ENCODE peak calls at places on chromosomes 1 and 21, in four cellular contexts. O is Peyer's patch, B is stomach, J is vagina. P is an unnamed sample.
A peak's percentile ranks its signal among the peaks of the same experiment; 100 is the strongest.

GRCh38 chr1:107430540-107431228 is 289.8 kb downstream of the NTNG1 start:
- DNase-seq in O (peak; percentile 33), J (no peak), B (peak; percentile 35), P (peak; percentile 22)

GRCh38 chr1:8153961-8154360 is 127.9 kb upstream of the ERRFI1 start:
- DNase-seq in B (no peak), J (no peak), O (no peak), P (no peak)

GRCh38 chr1:37076168-37076567 is 41.9 kb upstream of the GRIK3 start:
- DNase-seq in O (no peak), B (no peak), J (no peak), P (no peak)

GRCh38 chr1:238485906-238486219 is 595.1 kb upstream of the ZP4 start:
- DNase-seq in B (no peak), O (no peak), J (no peak), P (no peak)

GRCh38 chr1:18814340-18815202 is 44.9 kb downstream of the TAS1R2 start:
- DNase-seq in J (no peak), B (no peak), O (no peak), P (no peak)

GRCh38 chr1:2126331-2127180 is 68.0 kb downstream of the FAAP20 start:
- DNase-seq in J (no peak), O (no peak), B (no peak), P (no peak)

GRCh38 chr1:116574581-116575291 is 3.9 kb upstream of the CD58 start:
- DNase-seq in O (peak; percentile 60), B (peak; percentile 74), J (no peak), P (peak; percentile 51)

GRCh38 chr1:25569599-25570458 is 26.4 kb downstream of the LDLRAP1 start:
- DNase-seq in J (no peak), O (no peak), B (no peak), P (no peak)

GRCh38 chr1:184388671-184389292 is 2.0 kb downstream of the C1orf21 start:
- DNase-seq in J (no peak), B (no peak), O (no peak), P (peak; percentile 33)

GRCh38 chr1:84691139-84691783 is 1.0 kb upstream of the SSX2IP start:
- DNase-seq in O (no peak), B (no peak), J (no peak), P (no peak)

GRCh38 chr1:59393211-59394180 is 96.6 kb downstream of the FGGY start:
- DNase-seq in J (no peak), O (no peak), B (peak; percentile 65), P (peak; percentile 76)

GRCh38 chr1:212774584-212774983 is 17.0 kb downstream of the NSL1 start:
- DNase-seq in O (no peak), J (no peak), B (no peak), P (no peak)

GRCh38 chr1:224696891-224697765 is 81.0 kb downstream of the CNIH3 start:
- DNase-seq in O (no peak), B (no peak), J (no peak), P (no peak)

GRCh38 chr1:151267760-151268159 is 13.2 kb downstream of the PSMD4 start:
- DNase-seq in O (no peak), J (no peak), B (no peak), P (peak; percentile 66)

GRCh38 chr21:46661211-46661625 is 25.7 kb downstream of the PRMT2 start:
- DNase-seq in B (peak; percentile 40), O (no peak), J (no peak), P (peak; percentile 57)

GRCh38 chr1:15258828-15259588 is 12.0 kb downstream of the FHAD1 start:
- DNase-seq in B (no peak), J (no peak), O (no peak), P (no peak)

GRCh38 chr1:215704089-215704860 is 137.2 kb downstream of the KCTD3 start:
- DNase-seq in J (no peak), B (no peak), O (no peak), P (no peak)

GRCh38 chr1:22749919-22750670 is 39.5 kb downstream of the EPHB2 start:
- DNase-seq in J (no peak), O (no peak), B (peak; percentile 47), P (peak; percentile 62)

GRCh38 chr1:169527461-169528213 is 41.9 kb upstream of the SLC19A2 start:
- DNase-seq in O (no peak), J (no peak), B (no peak), P (no peak)

GRCh38 chr21:44370771-44371410 is 17.5 kb downstream of the TRPM2 start:
- DNase-seq in B (no peak), J (no peak), O (no peak), P (no peak)

GRCh38 chr1:218865591-218865990 is 308.1 kb upstream of the LYPLAL1 start:
- DNase-seq in O (no peak), B (no peak), J (no peak), P (no peak)

GRCh38 chr1:40267767-40268187 is 9.7 kb downstream of the ZMPSTE24 start:
- DNase-seq in B (peak; percentile 38), O (no peak), J (no peak), P (no peak)

GRCh38 chr1:78370779-78371482 is 119.8 kb upstream of the PTGFR start:
- DNase-seq in J (no peak), O (no peak), B (no peak), P (no peak)

GRCh38 chr1:206489980-206490534 is 17.3 kb upstream of the RASSF5 start:
- DNase-seq in B (peak; percentile 84), O (peak; percentile 64), J (no peak), P (peak; percentile 88)

GRCh38 chr1:9797049-9797448 is 26.7 kb downstream of the CLSTN1 start:
- DNase-seq in O (no peak), B (no peak), J (no peak), P (peak; percentile 6)

GRCh38 chr21:44911384-44912157 is 9.1 kb downstream of the ITGB2 start:
- DNase-seq in J (no peak), O (no peak), B (peak; percentile 89), P (peak; percentile 89)

GRCh38 chr1:109792056-109792831 is 28.5 kb upstream of the EPS8L3 start:
- DNase-seq in B (peak; percentile 64), O (peak; percentile 47), J (no peak), P (peak; percentile 75)

GRCh38 chr21:44727321-44727720 is 15.9 kb upstream of the TSPEAR start:
- DNase-seq in B (no peak), O (no peak), J (no peak), P (no peak)

GRCh38 chr1:36620142-36620541 is 137.4 kb upstream of the CSF3R start:
- DNase-seq in B (no peak), O (no peak), J (no peak), P (no peak)

GRCh38 chr1:10734900-10735602 is 61.4 kb downstream of the CASZ1 start:
- DNase-seq in O (no peak), J (no peak), B (no peak), P (no peak)

GRCh38 chr1:1925437-1926345 is 6.6 kb upstream of the TMEM52 start:
- DNase-seq in J (no peak), B (no peak), O (no peak), P (no peak)

GRCh38 chr1:152932170-152932811 is 14.7 kb upstream of the SPRR5 start:
- DNase-seq in B (no peak), J (no peak), O (no peak), P (no peak)
- H3K27ac ChIP-seq in B (no peak overlapping the region), J (no peak overlapping the region), O (no peak overlapping the region), P (no peak overlapping the region)

GRCh38 chr1:119743308-119743707 is 25.4 kb downstream of the HMGCS2 start:
- DNase-seq in O (no peak), J (no peak), B (no peak), P (no peak)

GRCh38 chr1:119744598-119744942 is 24.1 kb downstream of the HMGCS2 start:
- DNase-seq in B (no peak), O (no peak), J (no peak), P (no peak)

GRCh38 chr1:119742677-119743076 is 26.0 kb downstream of the HMGCS2 start:
- DNase-seq in J (no peak), O (no peak), B (no peak), P (no peak)

GRCh38 chr1:119743776-119744597 is 24.7 kb downstream of the HMGCS2 start:
- DNase-seq in O (peak; percentile 24), B (peak; percentile 73), J (no peak), P (peak; percentile 67)

GRCh38 chr1:119745034-119745433 is 23.7 kb downstream of the HMGCS2 start:
- DNase-seq in J (no peak), B (no peak), O (no peak), P (no peak)
- H3K27ac ChIP-seq in J (no peak overlapping the region), B (no peak overlapping the region), O (no peak overlapping the region), P (no peak overlapping the region)

GRCh38 chr1:157106813-157107189 is 7.2 kb upstream of the ETV3L start:
- DNase-seq in O (no peak), J (no peak), B (no peak), P (no peak)

GRCh38 chr1:157104598-157105293 is 5.1 kb upstream of the ETV3L start:
- DNase-seq in O (no peak), J (no peak), B (no peak), P (no peak)

GRCh38 chr1:157105988-157106812 is 6.6 kb upstream of the ETV3L start:
- DNase-seq in O (peak; percentile 31), B (peak; percentile 41), J (no peak), P (no peak)

GRCh38 chr1:157103283-157103682 is 3.7 kb upstream of the ETV3L start:
- DNase-seq in O (no peak), J (no peak), B (no peak), P (no peak)

GRCh38 chr1:157105298-157105987 is 5.8 kb upstream of the ETV3L start:
- DNase-seq in J (no peak), O (no peak), B (no peak), P (no peak)
- H3K27ac ChIP-seq in J (no peak overlapping the region), O (no peak overlapping the region), B (no peak overlapping the region), P (no peak overlapping the region)

GRCh38 chr1:38835230-38835827 is 24.2 kb downstream of the RRAGC start:
- DNase-seq in B (no peak), J (no peak), O (no peak), P (peak; percentile 38)

GRCh38 chr1:38829368-38829767 is 30.2 kb downstream of the RRAGC start:
- DNase-seq in J (no peak), O (no peak), B (no peak), P (no peak)

GRCh38 chr1:38834221-38834782 is 25.3 kb downstream of the RRAGC start:
- DNase-seq in B (no peak), O (no peak), J (no peak), P (no peak)

GRCh38 chr1:38833146-38833545 is 26.4 kb downstream of the RRAGC start:
- DNase-seq in O (no peak), B (no peak), J (no peak), P (no peak)

DNA sequence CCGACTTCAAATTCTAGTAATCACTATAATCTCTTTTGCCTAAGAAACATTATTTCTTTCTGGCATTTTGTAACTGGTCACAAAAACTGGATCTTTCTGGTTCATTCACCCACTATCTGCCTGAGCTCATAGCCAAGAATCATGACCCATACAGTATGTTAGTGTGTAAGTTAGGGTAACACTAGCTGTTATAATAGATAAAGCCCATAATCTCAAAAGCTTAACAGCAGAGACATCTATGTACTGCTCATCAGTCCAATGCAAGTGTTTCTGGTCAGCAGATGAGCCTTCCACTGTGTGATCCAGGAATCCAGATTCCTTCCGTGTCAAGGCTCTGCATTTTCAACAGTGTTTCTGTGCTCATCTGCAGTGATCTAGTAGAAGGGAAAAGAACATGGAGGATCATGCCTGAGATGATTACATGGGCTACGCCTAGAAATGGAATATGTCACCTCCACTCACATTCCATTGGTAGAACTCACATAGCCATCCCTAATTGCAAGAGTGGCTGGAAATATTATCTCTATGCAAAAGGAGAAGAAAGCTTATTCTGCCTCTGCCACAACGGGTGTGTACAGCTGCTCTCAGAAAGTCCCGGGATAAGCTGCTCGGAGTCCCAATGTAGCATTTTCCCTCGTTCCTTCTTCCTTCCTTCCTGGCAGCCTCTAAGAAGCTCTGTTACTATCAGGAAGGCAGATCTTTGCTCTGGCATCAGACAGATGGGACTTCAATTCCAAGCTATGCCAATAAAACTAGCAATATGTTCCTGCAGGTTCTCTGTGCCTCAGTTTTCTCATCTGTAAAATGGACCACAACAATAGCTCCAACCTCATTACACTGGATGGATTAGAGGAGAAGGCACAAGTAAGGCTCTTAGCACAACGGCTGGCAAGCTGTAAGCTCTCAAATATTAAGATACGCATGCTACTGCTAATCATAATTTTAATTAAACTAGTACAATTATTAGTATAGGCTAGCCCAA is 27.5 kb downstream of the RRAGC start:
- DNase-seq in B (no peak), O (no peak), J (no peak), P (no peak)
- H3K27ac ChIP-seq in B (no peak overlapping the region), O (no peak overlapping the region), J (no peak overlapping the region), P (no peak overlapping the region)